ENCODE peak calls at places on chromosomes 16 and 17, in nine cellular contexts. D, P, G, Z, R, U, Q, N and W are unnamed samples.

GRCh38 chr16:3695610-3696369 is 21.5 kb downstream of the TRAP1 start:
- DNase-seq in D (no peak), R (no peak), U (no peak), P (peak; percentile 85), G (no peak), Z (no peak), Q (no peak), N (no peak), W (no peak)

GRCh38 chr17:225551-225950 is 44.1 kb upstream of the DOC2B start:
- DNase-seq in P (no peak), R (no peak), Q (no peak), U (no peak), Z (no peak), G (no peak), N (no peak), D (no peak), W (no peak)

GRCh38 chr16:69709456-69710084 is 16.8 kb downstream of the NQO1 start:
- DNase-seq in G (no peak), U (peak; percentile 28), N (no peak), P (peak; percentile 47), D (no peak), Q (no peak), R (no peak), Z (peak; percentile 52), W (peak; percentile 29)

GRCh38 chr16:28880955-28881354 is 2.7 kb downstream of the ATP2A1 start:
- DNase-seq in P (no peak), Z (no peak), U (no peak), R (no peak), D (no peak), Q (no peak), N (no peak), G (no peak), W (no peak)

GRCh38 chr16:66255647-66256046 is 110.8 kb upstream of the CDH5 start:
- DNase-seq in U (no peak), G (no peak), Q (no peak), Z (no peak), N (no peak), R (no peak), P (no peak), D (no peak), W (no peak)

GRCh38 chr16:11700264-11701029 is 32.2 kb downstream of the SNN start:
- DNase-seq in G (no peak), Q (no peak), P (no peak), D (no peak), Z (no peak), U (no peak), R (no peak), N (no peak), W (no peak)

GRCh38 chr17:15966183-15966878 is 21.4 kb downstream of the ADORA2B start:
- DNase-seq in Q (no peak), P (peak; percentile 80), G (no peak), D (peak; percentile 84), Z (no peak), R (no peak), U (no peak), N (no peak), W (no peak)

GRCh38 chr17:208429-208828 is 27.0 kb upstream of the DOC2B start:
- DNase-seq in D (no peak), R (no peak), Q (no peak), Z (no peak), G (no peak), N (no peak), P (no peak), U (no peak), W (no peak)

GRCh38 chr17:37820313-37821024 is 75.6 kb upstream of the HNF1B start:
- DNase-seq in G (no peak), D (no peak), N (no peak), Q (no peak), R (no peak), P (no peak), Z (no peak), U (no peak), W (no peak)

GRCh38 chr17:72950236-72950931 is 142.1 kb downstream of the SLC39A11 start:
- DNase-seq in Q (no peak), N (no peak), Z (no peak), G (no peak), U (no peak), D (no peak), R (no peak), P (peak; percentile 90), W (no peak)

GRCh38 chr17:20189322-20189721 is 180.2 kb downstream of the SPECC1 start:
- DNase-seq in D (peak; percentile 58), N (no peak), U (peak; percentile 53), R (peak; percentile 78), P (no peak), Z (no peak), G (peak; percentile 48), Q (no peak), W (peak; percentile 47)

GRCh38 chr16:80806957-80807356 is 2.6 kb upstream of the CDYL2 start:
- DNase-seq in Z (no peak), G (no peak), U (peak; percentile 69), P (no peak), Q (peak; percentile 42), R (no peak), D (no peak), N (no peak), W (peak; percentile 84)

GRCh38 chr16:12255473-12255872 is 278.9 kb downstream of the SNX29 start:
- DNase-seq in G (no peak), Q (no peak), D (no peak), N (no peak), R (no peak), P (peak; percentile 30), Z (no peak), U (no peak), W (peak; percentile 9)

GRCh38 chr17:40556884-40557414 is 8.3 kb downstream of the CCR7 start:
- DNase-seq in Q (no peak), G (no peak), U (no peak), P (peak; percentile 38), N (no peak), Z (no peak), D (no peak), R (no peak), W (no peak)

GRCh38 chr16:63337264-63337663 is 1301.0 kb upstream of the CDH8 start:
- DNase-seq in U (no peak), P (no peak), N (no peak), R (no peak), D (no peak), Q (no peak), Z (no peak), G (no peak), W (no peak)

GRCh38 chr16:29815032-29815721 is 775 bp upstream of the PAGR1 start:
- DNase-seq in Z (no peak), P (peak; percentile 86), Q (no peak), R (no peak), N (no peak), D (peak; percentile 69), U (no peak), G (no peak), W (no peak)

GRCh38 chr17:2634361-2634960 is 41.0 kb downstream of the PAFAH1B1 start:
- DNase-seq in D (no peak), U (peak; percentile 45), Z (peak; percentile 93), P (peak; percentile 75), R (no peak), N (no peak), G (no peak), Q (no peak), W (peak; percentile 25)

GRCh38 chr17:79022507-79022991 is 1.4 kb upstream of the C1QTNF1 start:
- DNase-seq in N (no peak), Q (no peak), U (no peak), Z (no peak), D (no peak), R (no peak), G (no peak), P (no peak), W (no peak)

GRCh38 chr17:1650731-1651558 is 1.3 kb upstream of the RILP start:
- DNase-seq in Z (no peak), R (no peak), Q (no peak), D (no peak), N (no peak), U (no peak), P (no peak), G (no peak), W (no peak)

GRCh38 chr17:80938556-80938955 is 53.1 kb upstream of the CHMP6 start:
- DNase-seq in Z (no peak), D (no peak), G (no peak), Q (no peak), U (no peak), P (no peak), R (no peak), N (no peak), W (no peak)

GRCh38 chr17:6072157-6072556 is 2.0 kb downstream of the WSCD1 start:
- DNase-seq in Z (no peak), P (no peak), N (no peak), U (peak; percentile 35), R (no peak), Q (no peak), D (no peak), G (no peak), W (no peak)

GRCh38 chr17:44190496-44190895 is 3.7 kb downstream of the TMUB2 start:
- DNase-seq in P (no peak), R (no peak), N (no peak), D (no peak), Q (no peak), U (no peak), G (no peak), Z (no peak), W (no peak)

GRCh38 chr17:50935201-50936124 is 69.3 kb upstream of the TOB1 start:
- DNase-seq in G (peak; percentile 52), Q (no peak), P (no peak), R (peak; percentile 30), N (no peak), Z (no peak), U (peak; percentile 98), D (no peak), W (no peak)

GRCh38 chr16:71727545-71728324 is 3.2 kb upstream of the PHLPP2 start:
- DNase-seq in R (no peak), U (no peak), Z (no peak), Q (no peak), N (no peak), P (no peak), D (no peak), G (no peak), W (no peak)

GRCh38 chr16:52555572-52555971 is 8.6 kb upstream of the TOX3 start:
- DNase-seq in P (no peak), Z (no peak), N (no peak), G (no peak), R (no peak), D (no peak), U (no peak), Q (no peak), W (no peak)

GRCh38 chr16:750454-750853 is 9.7 kb upstream of the CIAO3 start:
- DNase-seq in U (no peak), N (no peak), Z (no peak), P (no peak), G (no peak), R (no peak), Q (no peak), D (no peak), W (no peak)

GRCh38 chr17:73591278-73592078 is 52.8 kb downstream of the SDK2 start:
- DNase-seq in Z (no peak), D (no peak), P (no peak), U (no peak), Q (peak; percentile 42), R (no peak), N (no peak), G (no peak), W (no peak)

GRCh38 chr17:27421111-27421510 is 35.1 kb upstream of the KSR1 start:
- DNase-seq in D (no peak), R (no peak), U (no peak), Q (no peak), N (no peak), P (no peak), Z (no peak), G (no peak), W (no peak)

GRCh38 chr16:26731729-26732128 is 335.0 kb upstream of the C16orf82 start:
- DNase-seq in Q (no peak), U (no peak), P (no peak), G (no peak), Z (no peak), N (no peak), D (no peak), R (no peak), W (no peak)

GRCh38 chr16:12426122-12426521 is 377.6 kb downstream of the CPPED1 start:
- DNase-seq in G (no peak), R (no peak), Q (no peak), N (no peak), U (no peak), D (no peak), Z (no peak), P (peak; percentile 84), W (no peak)